ENCODE peak calls at places on chromosome 15, in six cellular contexts. V is NCI-H1092; J is posterior vena cava; G is fibroblast of lung; S is naive thymus-derived CD8-positive, alpha-beta T cell; L is lung. C is an unnamed sample.
A peak's percentile ranks its signal among the peaks of the same experiment; 100 is the strongest.

GRCh38 chr15:48066456-48066855 is 54.3 kb upstream of the SLC24A5 start:
- DNase-seq in S (no peak), L (no peak), G (no peak), J (no peak), V (no peak), C (no peak)

GRCh38 chr15:51202783-51203182 is 108.1 kb upstream of the TNFAIP8L3 start:
- DNase-seq in L (no peak), J (no peak), G (no peak), V (no peak), S (no peak), C (no peak)

GRCh38 chr15:99275525-99276128 is 24.3 kb downstream of the LRRC28 start:
- DNase-seq in L (no peak), V (no peak), G (no peak), J (no peak), S (no peak), C (no peak)

GRCh38 chr15:100879461-100880138 is at the start of gene ALDH1A3:
- DNase-seq in S (no peak), G (peak; percentile 70), V (no peak), J (no peak), L (no peak), C (no peak)

GRCh38 chr15:81485806-81486205 is 111.8 kb upstream of the TMC3 start:
- DNase-seq in L (no peak), S (no peak), V (peak; percentile 2), J (no peak), G (no peak), C (no peak)

GRCh38 chr15:74443100-74443909 is 9.5 kb upstream of the SEMA7A start:
- DNase-seq in J (peak; percentile 49), G (peak; percentile 88), S (no peak), V (no peak), L (no peak), C (peak; percentile 26)

GRCh38 chr15:34122771-34123183 is 20.9 kb downstream of the PGBD4 start:
- DNase-seq in S (no peak), J (no peak), L (no peak), V (no peak), G (peak; percentile 98), C (no peak)

GRCh38 chr15:31083394-31083790 is 18.1 kb downstream of the TRPM1 start:
- DNase-seq in V (no peak), L (no peak), J (no peak), G (no peak), S (no peak), C (no peak)

GRCh38 chr15:54618120-54618519 is 578.6 kb downstream of the RSL24D1 start:
- DNase-seq in V (no peak), G (no peak), S (no peak), J (no peak), L (no peak), C (no peak)

GRCh38 chr15:62482715-62483429 is 317.8 kb upstream of the C2CD4B start:
- DNase-seq in S (no peak), J (no peak), L (no peak), V (no peak), G (peak; percentile 59), C (no peak)

GRCh38 chr15:44029940-44030568 is 165.0 kb downstream of the FRMD5 start:
- DNase-seq in S (no peak), J (no peak), L (no peak), V (no peak), G (peak; percentile 69), C (no peak)

GRCh38 chr15:37877851-37878577 is 56.4 kb upstream of the TMCO5A start:
- DNase-seq in V (no peak), L (no peak), G (peak; percentile 88), J (no peak), S (no peak), C (no peak)

GRCh38 chr15:63836579-63836978 is 2.8 kb upstream of the HERC1 start:
- DNase-seq in V (no peak), G (no peak), L (no peak), S (no peak), J (no peak), C (no peak)

GRCh38 chr15:33722673-33723015 is 245.7 kb upstream of the CHRM5 start:
- DNase-seq in L (no peak), G (no peak), S (no peak), J (no peak), V (no peak), C (no peak)

GRCh38 chr15:77642793-77643430 is 10.2 kb upstream of the LINGO1 start:
- DNase-seq in V (no peak), J (no peak), L (no peak), G (no peak), S (no peak), C (no peak)

GRCh38 chr15:92092391-92092790 is 238.9 kb downstream of the SLCO3A1 start:
- DNase-seq in V (no peak), L (no peak), G (no peak), J (no peak), S (no peak), C (no peak)

GRCh38 chr15:55868707-55869106 is 124.7 kb downstream of the NEDD4 start:
- DNase-seq in J (no peak), S (no peak), V (no peak), L (no peak), G (peak; percentile 53), C (no peak)

GRCh38 chr15:27324871-27325270 is 353.9 kb downstream of the GABRG3 start:
- DNase-seq in J (no peak), V (no peak), S (no peak), L (no peak), G (no peak), C (no peak)

GRCh38 chr15:98955331-98955730 is 52.3 kb downstream of the PGPEP1L start:
- DNase-seq in J (no peak), G (no peak), L (no peak), V (no peak), S (no peak), C (peak; percentile 58)

GRCh38 chr15:52179278-52180195 is 11.7 kb downstream of the GNB5 start:
- DNase-seq in V (peak; percentile 36), G (peak; percentile 76), L (peak; percentile 83), J (peak; percentile 93), S (peak; percentile 87), C (no peak)

GRCh38 chr15:64813075-64813474 is 12.4 kb downstream of the PIF1 start:
- DNase-seq in J (no peak), L (no peak), V (no peak), G (peak; percentile 29), S (no peak), C (no peak)

GRCh38 chr15:88606437-88606794 is 14.7 kb upstream of the AEN start:
- DNase-seq in J (no peak), S (no peak), G (no peak), V (peak; percentile 22), L (no peak), C (no peak)

GRCh38 chr15:90221251-90221900 is 12.4 kb downstream of the CIB1 start:
- DNase-seq in G (peak; percentile 77), S (no peak), J (peak; percentile 94), V (no peak), L (peak; percentile 74), C (no peak)

GRCh38 chr15:58440181-58440910 is 8.6 kb downstream of the LIPC start:
- DNase-seq in S (no peak), J (no peak), L (peak; percentile 54), G (peak; percentile 71), V (no peak), C (no peak)

GRCh38 chr15:92807971-92808571 is 92.1 kb upstream of the CHD2 start:
- DNase-seq in G (no peak), V (no peak), L (no peak), J (no peak), S (no peak), C (no peak)

GRCh38 chr15:51727141-51727897 is 10.1 kb downstream of the LYSMD2 start:
- DNase-seq in L (no peak), G (peak; percentile 62), S (no peak), J (no peak), V (no peak), C (no peak)

GRCh38 chr15:31489801-31490646 is 163.4 kb downstream of the KLF13 start:
- DNase-seq in L (peak; percentile 38), G (peak; percentile 47), J (peak; percentile 79), V (no peak), S (peak; percentile 22), C (no peak)

GRCh38 chr15:36344887-36345286 is 234.5 kb upstream of the CDIN1 start:
- DNase-seq in S (no peak), L (no peak), V (no peak), J (no peak), G (no peak), C (no peak)

GRCh38 chr15:47715856-47716445 is 1.4 kb upstream of the SEMA6D start:
- DNase-seq in L (no peak), G (no peak), S (no peak), J (no peak), V (no peak), C (no peak)

GRCh38 chr15:47705601-47706000 is 11.7 kb upstream of the SEMA6D start:
- DNase-seq in J (no peak), V (no peak), L (no peak), G (no peak), S (no peak), C (no peak)

GRCh38 chr15:44633603-44634002 is 29.9 kb downstream of the SPG11 start:
- DNase-seq in V (no peak), L (no peak), J (no peak), G (peak; percentile 27), S (no peak), C (no peak)

GRCh38 chr15:83092309-83092976 is 15.0 kb upstream of the TM6SF1 start:
- DNase-seq in J (no peak), S (no peak), G (peak; percentile 59), V (no peak), L (no peak), C (no peak)

GRCh38 chr15:83837946-83838571 is 184.1 kb downstream of the ADAMTSL3 start:
- DNase-seq in G (no peak), V (no peak), L (no peak), J (no peak), S (no peak), C (no peak)

GRCh38 chr15:66236806-66237205 is 16.7 kb downstream of the MEGF11 start:
- DNase-seq in L (no peak), G (no peak), J (peak; percentile 71), S (no peak), V (no peak), C (peak; percentile 41)

GRCh38 chr15:47394410-47394809 is 322.9 kb upstream of the SEMA6D start:
- DNase-seq in G (no peak), S (no peak), J (no peak), L (no peak), V (no peak), C (no peak)

GRCh38 chr15:48507416-48508065 is 138.0 kb downstream of the FBN1 start:
- DNase-seq in J (no peak), V (no peak), S (no peak), L (peak; percentile 45), G (peak; percentile 59), C (no peak)

GRCh38 chr15:33242669-33243191 is 48.2 kb upstream of the FMN1 start:
- DNase-seq in S (no peak), J (no peak), L (no peak), V (no peak), G (peak; percentile 57), C (no peak)

GRCh38 chr15:55977225-55977624 is 16.2 kb downstream of the NEDD4 start:
- DNase-seq in L (no peak), G (no peak), V (no peak), S (no peak), J (no peak), C (no peak)

GRCh38 chr15:37921527-37922385 is 12.7 kb upstream of the TMCO5A start:
- DNase-seq in S (no peak), J (no peak), G (peak; percentile 30), L (no peak), V (no peak), C (no peak)

GRCh38 chr15:52392008-52392687 is 96.5 kb upstream of the MYO5C start:
- DNase-seq in S (no peak), V (no peak), J (no peak), G (peak; percentile 11), L (no peak), C (no peak)